ENCODE peak calls at places on chromosomes 6 and 20, in six cellular contexts. S is astrocyte of the spinal cord, J is kidney, X is psoas muscle, N is fibroblast of the aortic adventitia, B is cardiac muscle cell. Y is an unnamed sample.

GRCh38 chr6:116431964-116432595 is 29.1 kb upstream of the CALHM6 start:
- DNase-seq in X (no peak), B (no peak), N (no peak), J (no peak), S (no peak), Y (no peak)

GRCh38 chr6:105136433-105137350 is 43.1 kb downstream of the POPDC3 start:
- DNase-seq in J (peak), N (peak), X (peak), S (peak), B (peak), Y (peak)

GRCh38 chr6:48110436-48111142 is 408 bp downstream of the PTCHD4 start:
- DNase-seq in S (no peak), X (no peak), N (peak), J (no peak), B (no peak), Y (no peak)

GRCh38 chr6:135002974-135003703 is 51.5 kb downstream of the HBS1L start:
- DNase-seq in X (no peak), J (no peak), N (no peak), S (no peak), B (peak), Y (no peak)

GRCh38 chr20:45935416-45936046 is 1.0 kb downstream of the PCIF1 start:
- DNase-seq in B (no peak), N (no peak), J (no peak), X (no peak), S (no peak), Y (no peak)

GRCh38 chr6:28001751-28002150 is 44.7 kb downstream of the OR2B6 start:
- DNase-seq in N (no peak), B (no peak), X (no peak), J (no peak), S (no peak), Y (no peak)

GRCh38 chr20:23061262-23061661 is 11.8 kb upstream of the THBD start:
- DNase-seq in B (no peak), N (no peak), J (no peak), S (no peak), X (no peak), Y (no peak)

GRCh38 chr6:41503841-41504525 is 42.2 kb upstream of the FOXP4 start:
- DNase-seq in X (peak), N (peak), J (peak), S (peak), B (no peak), Y (peak)

GRCh38 chr20:37914672-37915433 is 11.9 kb downstream of the VSTM2L start:
- DNase-seq in N (no peak), B (peak), J (no peak), S (no peak), X (no peak), Y (no peak)

GRCh38 chr6:66526061-66526460 is 819.0 kb upstream of the EYS start:
- DNase-seq in B (no peak), J (no peak), N (no peak), X (no peak), S (no peak), Y (no peak)

GRCh38 chr6:112603726-112604125 is 256.6 kb downstream of the RFPL4B start:
- DNase-seq in N (no peak), B (no peak), S (no peak), J (no peak), X (no peak), Y (no peak)

GRCh38 chr20:58424218-58424617 is 35.2 kb downstream of the VAPB start:
- DNase-seq in S (no peak), N (no peak), J (no peak), X (no peak), B (no peak), Y (no peak)

GRCh38 chr6:17278289-17279061 is 2.7 kb upstream of the RBM24 start:
- DNase-seq in S (peak), N (peak), B (no peak), J (no peak), X (no peak), Y (peak)

GRCh38 chr6:7073810-7074525 is 33.8 kb upstream of the RREB1 start:
- DNase-seq in X (peak), N (no peak), J (no peak), B (no peak), S (no peak), Y (no peak)

GRCh38 chr6:40390144-40390800 is 196.9 kb downstream of the LRFN2 start:
- DNase-seq in N (no peak), S (no peak), X (no peak), B (no peak), J (no peak), Y (no peak)

GRCh38 chr6:107862383-107862782 is 38.3 kb upstream of the SCML4 start:
- DNase-seq in X (no peak), J (no peak), N (no peak), S (no peak), B (no peak), Y (no peak)

GRCh38 chr6:27839303-27840081 is 72.7 kb downstream of the OR2B2 start:
- DNase-seq in N (peak), J (no peak), X (peak), S (peak), B (peak), Y (peak)

GRCh38 chr20:3966571-3966970 is 48.8 kb downstream of the RNF24 start:
- DNase-seq in X (no peak), N (no peak), J (no peak), B (no peak), S (no peak), Y (no peak)

GRCh38 chr6:33824461-33825154 is 20.8 kb upstream of the MLN start:
- DNase-seq in J (peak), N (peak), S (no peak), X (no peak), B (no peak), Y (peak)

GRCh38 chr6:82917346-82918064 is 148.1 kb downstream of the UBE3D start:
- DNase-seq in X (no peak), S (peak), J (no peak), B (no peak), N (no peak), Y (no peak)

GRCh38 chr20:11777861-11778570 is 139.7 kb upstream of the BTBD3 start:
- DNase-seq in N (peak), B (no peak), X (no peak), S (peak), J (no peak), Y (peak)

GRCh38 chr6:84623956-84624680 is 140.3 kb downstream of the TBX18 start:
- DNase-seq in S (peak), N (peak), J (no peak), X (no peak), B (peak), Y (peak)

GRCh38 chr6:1335367-1336037 is 23.6 kb downstream of the FOXQ1 start:
- DNase-seq in S (peak), N (peak), J (peak), X (no peak), B (no peak), Y (peak)

GRCh38 chr20:18412202-18412901 is 54.5 kb downstream of the DZANK1 start:
- DNase-seq in B (no peak), S (no peak), X (no peak), J (no peak), N (no peak), Y (no peak)

GRCh38 chr6:31525932-31526591 is 2.7 kb upstream of the MCCD1 start:
- DNase-seq in J (no peak), B (no peak), X (no peak), N (peak), S (peak), Y (peak)

GRCh38 chr6:31479933-31480535 is 17.9 kb upstream of the MICB start:
- DNase-seq in S (no peak), X (no peak), B (no peak), J (no peak), N (no peak), Y (no peak)

GRCh38 chr20:15447549-15447948 is 1110.1 kb upstream of the FLRT3 start:
- DNase-seq in X (no peak), S (no peak), N (no peak), B (no peak), J (no peak), Y (no peak)

GRCh38 chr20:63284083-63284440 is 8.9 kb upstream of the COL20A1 start:
- DNase-seq in N (no peak), S (no peak), J (no peak), X (no peak), B (no peak), Y (no peak)

GRCh38 chr6:104881964-104882668 is 22.4 kb upstream of the HACE1 start:
- DNase-seq in J (no peak), B (no peak), S (no peak), X (no peak), N (no peak), Y (no peak)

DNA sequence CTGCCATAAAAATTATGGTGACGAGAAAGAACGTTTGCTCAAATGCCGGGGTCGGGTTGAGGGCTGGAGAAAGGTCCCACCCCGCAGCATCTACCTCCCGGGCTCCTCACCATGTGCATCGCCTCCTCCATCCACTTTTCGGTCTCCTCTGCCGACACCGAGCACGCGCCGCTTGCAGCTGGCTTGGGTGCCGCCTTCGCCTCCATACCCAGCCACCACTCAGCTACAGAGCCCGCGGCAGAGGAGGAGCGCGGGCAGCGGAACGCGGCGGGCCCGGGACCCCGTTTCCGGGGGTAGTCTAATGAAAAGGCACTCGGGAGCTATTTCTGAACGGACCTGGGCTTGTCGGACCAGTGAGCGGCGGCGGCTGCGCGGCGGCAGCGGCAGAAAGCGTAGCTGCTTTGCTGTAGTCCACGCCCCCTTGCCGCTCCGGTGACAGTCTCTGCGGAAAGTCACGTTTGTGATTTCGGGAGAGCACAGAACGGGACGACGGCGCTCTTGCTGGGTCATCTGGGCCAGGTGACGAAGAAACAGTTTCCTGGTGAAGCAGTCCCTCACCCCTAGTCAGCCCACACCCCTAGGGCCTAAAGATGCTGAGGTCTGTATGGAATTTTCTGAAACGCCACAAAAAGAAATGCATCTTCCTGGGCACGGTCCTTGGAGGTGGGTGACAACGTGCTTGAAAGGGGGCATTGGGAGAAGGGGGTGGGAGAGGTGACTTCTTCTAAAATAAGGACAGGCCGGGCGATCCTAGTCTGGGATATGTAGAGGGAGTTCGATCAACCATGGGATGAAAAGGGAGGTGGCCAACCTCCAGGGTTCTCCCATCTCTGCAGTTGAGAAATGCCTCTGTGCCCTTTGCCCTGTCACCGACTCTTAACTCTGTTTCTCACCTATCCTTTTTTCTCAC is at the start of the genes ADAT2 and PEX3:
- DNase-seq in N (peak), S (peak), J (peak), X (peak), B (peak), Y (peak)
- H3K4me3 ChIP-seq in N (peak), S (peak), J (peak), X (peak), B (peak), Y (peak)

GRCh38 chr6:90294989-90295853 is 1.4 kb downstream of the BACH2 start:
- DNase-seq in J (peak), S (peak), X (peak), B (peak), N (peak), Y (peak)
- TF ChIP-seq CTCF in J (peak), S (peak), X (no peak), B (peak), N (no peak), Y (no peak)

DNA sequence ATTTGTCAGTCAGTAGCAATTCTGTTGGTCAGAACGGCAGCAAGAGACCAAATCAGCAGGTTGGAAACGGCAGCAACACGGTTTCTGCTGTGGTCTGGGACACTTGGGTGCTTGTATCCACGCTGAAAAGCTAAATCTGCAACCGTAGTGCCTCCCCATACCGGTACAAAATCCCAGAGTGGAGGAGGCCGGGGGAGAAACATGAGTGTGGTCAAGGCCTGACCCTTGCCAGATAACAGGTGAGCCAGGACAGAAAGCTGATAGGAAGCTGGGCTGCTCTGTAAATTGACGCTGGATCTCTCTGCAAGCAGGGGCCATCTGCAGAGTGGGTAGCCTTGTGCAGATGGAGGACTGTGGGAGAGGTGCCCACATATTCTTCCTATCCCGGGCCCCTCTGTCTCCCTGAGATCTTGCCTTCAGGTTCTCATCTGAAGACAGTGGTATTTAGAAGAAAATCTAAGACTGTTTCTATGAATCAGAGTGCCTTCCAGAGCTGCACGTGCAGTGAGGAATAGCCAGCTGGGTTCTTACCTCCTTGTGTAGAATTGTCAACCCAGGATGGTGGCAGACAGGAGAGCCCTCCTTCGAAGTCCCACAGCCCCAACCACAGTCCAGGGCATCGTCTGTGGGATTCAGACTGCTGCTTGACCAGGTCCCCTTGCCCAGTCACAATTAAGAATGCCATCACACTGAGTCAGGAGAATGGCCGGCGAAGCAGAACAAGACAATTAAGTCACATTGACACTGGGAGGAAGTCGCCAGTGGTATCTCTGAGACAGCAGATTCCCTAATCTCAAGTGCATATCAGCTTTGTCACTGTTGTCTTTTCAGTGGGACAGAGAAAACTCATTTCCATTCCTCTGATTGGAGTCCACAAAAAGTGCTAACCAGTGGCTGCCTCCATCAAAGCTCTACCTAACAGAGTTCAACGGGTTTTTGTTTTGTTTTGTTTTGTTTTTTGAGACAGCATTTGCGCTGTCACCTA is 100.0 kb upstream of the RIPOR2 start:
- DNase-seq in S (no peak), J (no peak), X (no peak), N (no peak), B (peak), Y (no peak)
- H3K4me3 ChIP-seq in S (no peak), J (peak), X (no peak), N (no peak), B (no peak), Y (no peak)

GRCh38 chr6:70520575-70520974 is 46.2 kb upstream of the SDHAF4 start:
- DNase-seq in B (no peak), N (peak), J (no peak), S (peak), X (no peak), Y (peak)
- TF ChIP-seq CTCF in B (peak), N (peak), J (peak), S (peak), X (peak), Y (peak)

DNA sequence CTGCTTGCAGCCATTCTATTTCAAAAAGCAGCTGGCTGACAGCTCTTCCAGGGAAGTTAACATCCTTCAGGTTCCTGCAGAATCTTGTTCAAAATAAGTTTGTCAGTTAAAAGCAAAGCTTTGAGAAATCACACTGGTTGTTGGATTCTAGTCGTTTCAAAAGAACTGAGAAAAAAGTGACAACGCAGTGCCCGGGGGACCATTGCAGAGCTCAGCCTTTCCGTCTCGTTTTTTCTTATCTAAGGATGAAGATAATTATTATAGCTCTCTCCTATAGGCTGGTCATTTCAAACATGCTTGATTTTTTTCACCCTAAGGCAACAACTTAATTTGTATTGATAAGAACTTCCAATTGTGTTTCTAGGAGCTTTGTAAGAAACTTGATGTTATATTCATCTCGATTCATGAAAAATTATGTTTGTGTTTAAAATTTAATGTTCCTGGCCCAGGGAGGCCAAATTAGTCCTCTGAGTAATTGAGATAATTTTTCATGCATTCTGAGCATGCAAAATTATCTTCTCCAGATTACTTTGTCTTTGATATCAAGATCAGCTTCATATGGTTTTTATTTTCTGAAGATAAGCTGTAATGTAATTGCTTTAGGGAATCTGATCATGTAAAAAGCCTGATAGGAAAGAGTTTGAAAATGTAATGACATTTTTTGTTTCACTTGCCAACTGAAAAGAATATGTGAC is 58.4 kb downstream of the SNAP25 start:
- DNase-seq in N (no peak), S (no peak), B (no peak), X (no peak), J (no peak), Y (no peak)
- H3K4me3 ChIP-seq in N (no peak), S (no peak), B (no peak), X (no peak), J (no peak), Y (no peak)

DNA sequence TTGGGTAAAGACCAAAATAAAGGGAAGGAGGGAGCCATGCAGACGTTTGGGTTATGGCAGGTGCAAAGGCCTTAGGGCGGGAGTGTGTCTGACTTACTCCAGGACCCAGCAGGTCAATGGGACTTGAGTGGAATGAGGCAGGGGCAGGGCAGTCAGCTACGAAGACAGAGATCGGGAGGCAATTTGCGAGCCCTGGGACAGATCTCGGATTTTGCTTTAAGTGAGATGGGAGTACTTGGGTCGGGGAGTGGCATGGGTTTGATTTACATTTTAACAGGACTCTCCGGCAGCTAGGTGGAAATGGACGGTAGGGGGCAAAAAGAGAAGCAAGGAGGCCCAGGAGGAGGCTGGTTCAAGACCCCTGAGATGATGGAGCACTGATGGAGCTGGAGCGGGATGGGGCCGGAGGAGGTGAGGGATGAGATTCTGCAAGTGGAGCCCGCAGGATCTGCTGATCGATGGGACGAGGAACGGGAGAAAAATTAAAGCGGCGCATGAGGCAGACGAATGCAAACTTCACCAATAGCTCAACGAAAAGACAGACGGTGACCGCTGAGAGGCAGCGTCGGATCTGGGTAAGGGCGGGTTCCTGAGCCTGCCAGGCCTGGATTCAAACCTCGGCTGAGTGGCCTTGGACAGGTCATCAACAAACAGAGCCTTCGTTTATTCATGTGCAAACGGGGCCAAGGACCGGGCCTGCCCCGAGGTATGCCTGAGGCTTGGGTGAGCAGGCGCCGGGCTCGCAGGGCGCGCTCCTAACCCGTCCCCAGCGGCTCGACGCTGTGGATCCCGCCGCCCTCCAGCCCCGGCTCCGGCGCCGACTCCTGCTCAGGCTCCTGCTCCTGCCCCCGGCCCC is 774 bp upstream of the RBCK1 start:
- DNase-seq in S (peak), J (peak), B (peak), X (peak), N (peak), Y (peak)
- TF ChIP-seq CTCF in S (peak), J (no peak), B (peak), X (peak), N (peak), Y (peak)

DNA sequence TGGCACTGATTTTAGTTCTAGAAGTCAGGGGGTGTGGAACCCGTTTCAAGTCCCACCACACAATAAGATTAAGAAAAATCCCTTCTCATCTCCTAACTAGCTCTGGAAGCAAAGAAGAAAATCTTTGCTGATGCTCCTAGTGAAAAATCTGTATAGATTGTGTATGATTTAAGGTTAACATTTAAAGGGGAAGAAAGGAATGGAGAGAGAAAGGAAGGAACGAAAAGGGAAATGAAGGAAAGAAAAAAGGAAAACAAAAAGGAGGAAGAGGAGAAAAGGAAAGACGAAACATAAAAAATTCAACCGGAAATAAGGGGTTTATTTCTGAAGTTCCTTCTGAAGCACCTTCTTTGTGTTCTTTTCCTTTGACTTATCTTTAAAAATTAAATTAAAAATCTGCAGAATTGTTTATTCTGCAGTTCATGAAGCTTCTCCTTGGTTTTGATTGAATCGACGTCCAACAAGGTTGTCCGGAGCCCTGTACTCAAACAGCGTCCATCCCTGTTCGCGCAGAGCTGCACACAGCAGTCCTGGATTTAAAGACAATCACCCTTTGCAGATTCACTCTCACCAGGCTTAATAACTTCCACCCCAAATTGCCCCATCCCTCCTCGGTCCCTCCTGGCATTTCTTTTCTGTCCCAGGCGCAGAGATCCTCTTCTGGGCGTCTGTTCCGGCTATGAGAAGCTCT is 1.6 kb upstream of the TFAP2B start:
- DNase-seq in N (no peak), S (no peak), J (no peak), X (no peak), B (no peak), Y (no peak)
- H3K4me3 ChIP-seq in N (no peak), S (no peak), J (no peak), X (no peak), B (no peak), Y (no peak)